ENCODE peak calls at places on chromosomes 11 and 22, in seven cellular contexts. Z is left ventricle myocardium inferior, T is H9, U is neural crest cell, R is AG04450, V is IMR-90, Y is mucosa of descending colon. F is an unnamed sample.

GRCh38 chr11:2790581-2790925 is 90.8 kb upstream of the KCNQ1OT1 start:
- DNase-seq in Y (no peak), V (no peak), R (no peak), Z (peak), T (peak), U (no peak), F (peak)

GRCh38 chr22:41369089-41369745 is 12.5 kb upstream of the TEF start:
- DNase-seq in U (no peak), V (no peak), R (no peak), Y (no peak), T (no peak), Z (no peak), F (no peak)

GRCh38 chr22:45210577-45211431 is 29.9 kb downstream of the KIAA0930 start:
- DNase-seq in Y (no peak), V (no peak), U (no peak), Z (no peak), T (no peak), R (no peak), F (no peak)

GRCh38 chr11:128686045-128686741 is 7.7 kb upstream of the FLI1 start:
- DNase-seq in V (no peak), T (peak), Z (no peak), U (no peak), Y (no peak), R (no peak), F (no peak)

GRCh38 chr22:17307566-17307965 is 61.7 kb upstream of the CECR2 start:
- DNase-seq in U (no peak), T (no peak), Y (no peak), Z (no peak), V (no peak), R (no peak), F (no peak)

GRCh38 chr11:9838229-9838628 is 174.4 kb downstream of the SWAP70 start:
- DNase-seq in Z (no peak), U (no peak), R (no peak), V (no peak), Y (no peak), T (no peak), F (no peak)

GRCh38 chr11:34929794-34930763 is 13.7 kb downstream of the PDHX start:
- DNase-seq in V (no peak), R (no peak), U (no peak), Z (no peak), T (no peak), Y (peak), F (no peak)

GRCh38 chr11:119567667-119568582 is 145.0 kb upstream of the THY1 start:
- DNase-seq in R (peak), Z (no peak), V (peak), U (no peak), T (no peak), Y (peak), F (no peak)

GRCh38 chr11:82305123-82305522 is 428.5 kb downstream of the FAM181B start:
- DNase-seq in U (no peak), V (no peak), Y (no peak), Z (no peak), T (no peak), R (no peak), F (no peak)
- TF ChIP-seq CTCF in U (no peak), V (no peak), Y (no peak), Z (no peak), T (no peak), R (no peak), F (no peak)

DNA sequence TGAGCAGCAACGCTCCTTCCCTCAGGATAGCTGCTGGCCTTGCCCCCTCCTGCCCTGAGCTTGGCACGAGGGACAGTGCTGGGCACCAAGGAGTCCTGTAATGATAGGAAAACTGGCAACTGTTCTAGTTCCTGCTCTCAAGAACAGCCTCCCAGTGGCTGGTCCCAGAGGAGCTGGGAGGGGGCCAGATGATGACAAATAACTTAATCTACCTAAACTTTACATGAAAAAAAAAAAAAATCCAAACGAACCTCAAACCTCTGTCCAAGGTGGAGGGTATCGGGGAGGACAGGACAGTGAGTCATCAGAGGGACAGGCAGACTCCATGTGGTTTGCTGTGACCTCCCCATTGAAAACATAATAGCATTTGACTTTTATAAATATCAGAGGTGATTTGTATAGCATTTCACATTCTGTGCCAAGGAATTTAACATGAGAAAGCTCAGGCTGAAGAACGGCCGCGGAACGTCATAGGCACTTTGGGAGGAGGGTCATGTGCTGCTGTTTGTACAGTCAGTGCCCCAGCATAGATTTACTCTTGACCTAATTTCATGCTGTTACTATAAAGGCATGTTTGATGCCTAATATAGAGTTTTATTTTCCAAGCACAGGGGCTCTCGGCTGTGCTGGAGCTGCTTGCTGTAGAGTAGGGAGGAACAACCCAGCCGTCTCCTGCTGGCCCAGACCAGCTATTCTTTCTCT is 98.2 kb upstream of the NNMT start:
- DNase-seq in Z (peak), R (peak), V (peak), Y (no peak), U (no peak), T (no peak), F (peak)
- TF ChIP-seq CTCF in Z (peak), R (no peak), V (no peak), Y (no peak), U (no peak), T (no peak), F (no peak)

DNA sequence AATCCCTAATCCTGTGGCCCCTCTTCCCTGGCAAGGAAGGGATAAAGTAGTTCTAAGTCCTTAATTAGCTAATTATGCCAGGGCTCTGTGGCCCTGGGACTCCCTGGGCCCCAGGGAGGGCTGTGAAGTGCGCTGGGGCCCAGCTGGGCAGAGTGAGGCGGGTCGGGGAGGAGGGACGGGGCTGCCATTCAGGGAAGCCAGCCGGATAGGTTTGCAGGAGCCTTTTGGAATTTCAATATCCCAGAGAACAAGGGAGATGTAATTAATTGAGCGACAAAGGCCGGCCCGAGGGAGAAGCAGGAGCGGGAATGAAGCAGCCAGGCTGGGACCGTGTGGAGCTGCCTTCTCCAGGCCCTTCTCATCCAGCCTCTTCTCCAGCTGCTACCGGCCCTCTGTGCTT is 61.3 kb downstream of the CACNA1I start:
- DNase-seq in T (no peak), Y (no peak), R (no peak), V (no peak), Z (no peak), U (no peak), F (no peak)
- TF ChIP-seq CTCF in T (no peak), Y (no peak), R (no peak), V (no peak), Z (no peak), U (no peak), F (no peak)

GRCh38 chr22:38843201-38843715 is 570 bp downstream of the NPTXR start:
- DNase-seq in T (peak), Z (peak), U (peak), Y (peak), V (peak), R (peak), F (peak)
- TF ChIP-seq CTCF in T (peak), Z (peak), U (peak), Y (no peak), V (peak), R (peak), F (peak)